ENCODE peak calls at places on chromosomes 4 and X, in five cellular contexts. One of them, this sample, is unnamed.

GRCh38 chr4:56723201-56723605 is 42.1 kb upstream of the HOPX start:
- DNase-seq in heart left ventricle: no peak
- DNase-seq in body of pancreas: no peak
- DNase-seq in adipocyte: no peak
- DNase-seq in stomach: no peak
- DNase-seq in this sample: no peak

GRCh38 chr4:168877779-168878491 is 132.1 kb downstream of the CBR4 start:
- DNase-seq in adipocyte: peak; percentile 44
- DNase-seq in body of pancreas: peak; percentile 36
- DNase-seq in heart left ventricle: peak; percentile 53
- DNase-seq in stomach: no peak
- DNase-seq in this sample: peak; percentile 67

GRCh38 chr4:1250921-1251772 is 2.2 kb upstream of the CTBP1 start:
- DNase-seq in body of pancreas: no peak
- DNase-seq in heart left ventricle: no peak
- DNase-seq in adipocyte: no peak
- DNase-seq in stomach: no peak
- DNase-seq in this sample: peak; percentile 45

GRCh38 chr4:122540827-122541226 is 80.0 kb downstream of the IL21 start:
- DNase-seq in body of pancreas: no peak
- DNase-seq in adipocyte: no peak
- DNase-seq in stomach: no peak
- DNase-seq in heart left ventricle: no peak
- DNase-seq in this sample: no peak

GRCh38 chr4:14222630-14223029 is 595.1 kb upstream of the BOD1L1 start:
- DNase-seq in heart left ventricle: peak; percentile 59
- DNase-seq in adipocyte: no peak
- DNase-seq in stomach: no peak
- DNase-seq in body of pancreas: no peak
- DNase-seq in this sample: no peak

GRCh38 chr4:170027181-170027829 is 1.1 kb upstream of the MFAP3L start:
- DNase-seq in adipocyte: peak; percentile 98
- DNase-seq in stomach: peak; percentile 93
- DNase-seq in heart left ventricle: peak; percentile 96
- DNase-seq in body of pancreas: peak; percentile 96
- DNase-seq in this sample: peak; percentile 97

GRCh38 chr4:152327606-152328453 is 208.1 kb downstream of the FBXW7 start:
- DNase-seq in heart left ventricle: no peak
- DNase-seq in body of pancreas: no peak
- DNase-seq in stomach: no peak
- DNase-seq in adipocyte: no peak
- DNase-seq in this sample: no peak

GRCh38 chrX:149453030-149453429 is 52.1 kb downstream of the IDS start:
- DNase-seq in stomach: no peak
- DNase-seq in adipocyte: peak; percentile 33
- DNase-seq in body of pancreas: no peak
- DNase-seq in heart left ventricle: no peak
- DNase-seq in this sample: no peak

GRCh38 chr4:119785963-119786362 is 157.4 kb upstream of the PDE5A start:
- DNase-seq in body of pancreas: peak; percentile 21
- DNase-seq in heart left ventricle: no peak
- DNase-seq in adipocyte: peak; percentile 32
- DNase-seq in stomach: peak; percentile 26
- DNase-seq in this sample: no peak

GRCh38 chr4:176902710-176903323 is 110.1 kb upstream of the VEGFC start:
- DNase-seq in adipocyte: peak; percentile 65
- DNase-seq in body of pancreas: no peak
- DNase-seq in stomach: no peak
- DNase-seq in heart left ventricle: no peak
- DNase-seq in this sample: no peak

GRCh38 chr4:19095491-19096046 is 1074.0 kb upstream of the LCORL start:
- DNase-seq in heart left ventricle: no peak
- DNase-seq in adipocyte: no peak
- DNase-seq in stomach: no peak
- DNase-seq in body of pancreas: no peak
- DNase-seq in this sample: no peak

GRCh38 chrX:119686087-119686639 is 6.8 kb downstream of the SEPTIN6 start:
- DNase-seq in adipocyte: peak; percentile 50
- DNase-seq in heart left ventricle: no peak
- DNase-seq in body of pancreas: no peak
- DNase-seq in stomach: no peak
- DNase-seq in this sample: peak; percentile 70

GRCh38 chrX:119684916-119685224 is 8.1 kb downstream of the SEPTIN6 start:
- DNase-seq in adipocyte: peak; percentile 19
- DNase-seq in stomach: no peak
- DNase-seq in body of pancreas: no peak
- DNase-seq in heart left ventricle: no peak
- DNase-seq in this sample: no peak

GRCh38 chrX:119682019-119682989 is 10.7 kb downstream of the SEPTIN6 start:
- DNase-seq in heart left ventricle: no peak
- DNase-seq in body of pancreas: no peak
- DNase-seq in stomach: no peak
- DNase-seq in adipocyte: no peak
- DNase-seq in this sample: peak; percentile 80

GRCh38 chrX:119687661-119688413 is 5.1 kb downstream of the SEPTIN6 start:
- DNase-seq in stomach: no peak
- DNase-seq in body of pancreas: no peak
- DNase-seq in heart left ventricle: no peak
- DNase-seq in adipocyte: no peak
- DNase-seq in this sample: peak; percentile 45

GRCh38 chrX:119685225-119686066 is 7.5 kb downstream of the SEPTIN6 start:
- DNase-seq in stomach: no peak
- DNase-seq in adipocyte: peak; percentile 34
- DNase-seq in body of pancreas: no peak
- DNase-seq in heart left ventricle: peak; percentile 53
- DNase-seq in this sample: peak; percentile 79
- H3K4me1 ChIP-seq in stomach: peaks cover 34% of the 10 kb centered on the region
- H3K4me1 ChIP-seq in adipocyte: peaks cover 12% of the 10 kb centered on the region
- H3K4me1 ChIP-seq in body of pancreas: no peaks in the 10 kb centered on the region
- H3K4me1 ChIP-seq in heart left ventricle: peaks cover 15% of the 10 kb centered on the region
- H3K4me1 ChIP-seq in this sample: no peaks in the 10 kb centered on the region

GRCh38 chrX:130109429-130110378 is 593 bp downstream of the ELF4 start:
- DNase-seq in heart left ventricle: no peak
- DNase-seq in adipocyte: peak; percentile 61
- DNase-seq in body of pancreas: no peak
- DNase-seq in stomach: no peak
- DNase-seq in this sample: no peak

GRCh38 chrX:130114141-130114561 is 3.9 kb upstream of the ELF4 start:
- DNase-seq in adipocyte: no peak
- DNase-seq in body of pancreas: no peak
- DNase-seq in stomach: no peak
- DNase-seq in heart left ventricle: no peak
- DNase-seq in this sample: no peak

GRCh38 chrX:130111220-130111934 is 1.1 kb upstream of the ELF4 start:
- DNase-seq in heart left ventricle: no peak
- DNase-seq in body of pancreas: no peak
- DNase-seq in stomach: no peak
- DNase-seq in adipocyte: no peak
- DNase-seq in this sample: no peak

GRCh38 chrX:130110379-130111219 is at the start of gene ELF4:
- DNase-seq in heart left ventricle: peak; percentile 41
- DNase-seq in body of pancreas: peak; percentile 32
- DNase-seq in adipocyte: peak; percentile 73
- DNase-seq in stomach: peak; percentile 66
- DNase-seq in this sample: peak; percentile 80

DNA sequence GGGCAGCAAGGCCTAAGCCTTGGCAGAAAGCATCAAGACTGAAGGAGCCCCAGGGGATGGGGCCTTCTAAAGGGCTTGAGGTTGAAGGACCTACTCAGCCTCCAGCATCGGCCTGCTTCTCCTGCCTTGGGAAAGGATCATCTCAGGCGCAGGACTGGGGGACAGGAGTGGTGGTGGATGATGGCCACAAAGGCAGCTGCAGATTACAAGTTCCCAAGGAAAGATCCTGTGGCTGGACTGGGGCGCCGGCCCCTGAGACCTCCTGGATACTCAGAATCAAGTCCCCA is 1.6 kb upstream of the ELF4 start:
- DNase-seq in heart left ventricle: no peak
- DNase-seq in adipocyte: no peak
- DNase-seq in body of pancreas: no peak
- DNase-seq in stomach: no peak
- DNase-seq in this sample: no peak
- H3K4me3 ChIP-seq in heart left ventricle: no peak overlapping the region
- H3K4me3 ChIP-seq in adipocyte: no peak overlapping the region
- H3K4me3 ChIP-seq in body of pancreas: no peak overlapping the region
- H3K4me3 ChIP-seq in stomach: no peak overlapping the region
- H3K4me3 ChIP-seq in this sample: no peak overlapping the region

GRCh38 chr4:76987685-76988084 is 38.1 kb downstream of the SEPTIN11 start:
- DNase-seq in body of pancreas: no peak
- DNase-seq in adipocyte: no peak
- DNase-seq in stomach: no peak
- DNase-seq in heart left ventricle: no peak
- DNase-seq in this sample: no peak
- H3K4me1 ChIP-seq in body of pancreas: peaks cover 34% of the 10 kb centered on the region
- H3K4me1 ChIP-seq in adipocyte: peaks cover 81% of the 10 kb centered on the region
- H3K4me1 ChIP-seq in stomach: peaks cover 62% of the 10 kb centered on the region
- H3K4me1 ChIP-seq in heart left ventricle: peaks cover 42% of the 10 kb centered on the region
- H3K4me1 ChIP-seq in this sample: no peaks in the 10 kb centered on the region

DNA sequence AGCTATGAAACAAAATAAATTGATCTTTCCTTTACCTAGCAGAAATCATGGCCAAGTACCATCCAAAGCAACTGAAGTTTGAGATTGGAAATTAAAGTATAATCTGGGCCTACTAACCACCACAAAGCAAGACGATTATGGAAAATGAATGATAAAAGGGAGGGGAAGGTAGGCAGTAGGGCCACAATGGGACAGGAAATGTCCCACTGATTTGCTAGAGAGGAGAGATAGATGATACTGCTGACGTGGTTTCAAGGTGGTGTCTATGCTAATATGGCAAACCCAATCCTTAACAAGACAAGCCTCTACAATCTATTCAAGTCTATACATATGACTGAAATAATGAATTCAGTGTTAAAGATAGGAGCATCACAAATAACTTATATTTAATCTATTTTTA is 6.1 kb downstream of the TMPRSS11F start:
- DNase-seq in heart left ventricle: no peak
- DNase-seq in stomach: no peak
- DNase-seq in body of pancreas: no peak
- DNase-seq in adipocyte: no peak
- DNase-seq in this sample: no peak
- H3K4me3 ChIP-seq in heart left ventricle: no peak overlapping the region
- H3K4me3 ChIP-seq in stomach: no peak overlapping the region
- H3K4me3 ChIP-seq in body of pancreas: no peak overlapping the region
- H3K4me3 ChIP-seq in adipocyte: no peak overlapping the region
- H3K4me3 ChIP-seq in this sample: no peak overlapping the region

GRCh38 chr4:27007507-27007906 is 146.9 kb downstream of the STIM2 start:
- DNase-seq in heart left ventricle: no peak
- DNase-seq in body of pancreas: no peak
- DNase-seq in adipocyte: peak; percentile 83
- DNase-seq in stomach: no peak
- DNase-seq in this sample: no peak
- H3K4me1 ChIP-seq in heart left ventricle: peaks cover 9% of the 10 kb centered on the region
- H3K4me1 ChIP-seq in body of pancreas: peaks cover 13% of the 10 kb centered on the region
- H3K4me1 ChIP-seq in adipocyte: peaks cover 52% of the 10 kb centered on the region
- H3K4me1 ChIP-seq in stomach: peaks cover 47% of the 10 kb centered on the region
- H3K4me1 ChIP-seq in this sample: no peaks in the 10 kb centered on the region

GRCh38 chr4:7379161-7379560 is 55.6 kb downstream of the PSAPL1 start:
- DNase-seq in body of pancreas: no peak
- DNase-seq in adipocyte: no peak
- DNase-seq in heart left ventricle: no peak
- DNase-seq in stomach: no peak
- DNase-seq in this sample: no peak
- H3K4me3 ChIP-seq in body of pancreas: no peak overlapping the region
- H3K4me3 ChIP-seq in adipocyte: no peak overlapping the region
- H3K4me3 ChIP-seq in heart left ventricle: no peak overlapping the region
- H3K4me3 ChIP-seq in stomach: no peak overlapping the region
- H3K4me3 ChIP-seq in this sample: no peak overlapping the region